ENCODE peak calls at places on chromosomes 12 and 14, in four cellular contexts. V is heart left ventricle, W is Right ventricle myocardium superior, E is posterior cingulate gyrus. D is an unnamed sample.

GRCh38 chr12:63440063-63440462 is 228.2 kb downstream of the DPY19L2 start:
- DNase-seq in V (no peak), W (no peak), E (no peak), D (no peak)

GRCh38 chr12:15899282-15899870 is 11.8 kb upstream of the DERA start:
- DNase-seq in V (no peak), W (no peak), E (no peak), D (no peak)

GRCh38 chr12:102567031-102567985 is 86.9 kb upstream of the IGF1 start:
- DNase-seq in V (no peak), W (no peak), E (no peak), D (peak; percentile 47)

GRCh38 chr14:25833341-25834121 is 764.3 kb downstream of the NOVA1 start:
- DNase-seq in V (no peak), W (no peak), E (peak; percentile 67), D (peak; percentile 3)

GRCh38 chr14:41662780-41663477 is 56.3 kb downstream of the LRFN5 start:
- DNase-seq in V (no peak), W (no peak), E (no peak), D (no peak)

GRCh38 chr12:2112401-2112800 is 59.6 kb downstream of the CACNA1C start:
- DNase-seq in V (no peak), W (no peak), E (no peak), D (no peak)

GRCh38 chr12:6724409-6724797 is 557 bp downstream of the COPS7A start:
- DNase-seq in V (no peak), W (no peak), E (no peak), D (peak; percentile 23)

GRCh38 chr12:90627180-90627896 is 327.6 kb downstream of the CCER1 start:
- DNase-seq in V (no peak), W (no peak), E (no peak), D (no peak)

GRCh38 chr14:66572836-66573235 is 64.9 kb downstream of the GPHN start:
- DNase-seq in V (no peak), W (no peak), E (no peak), D (no peak)

GRCh38 chr14:55328317-55328716 is 57.1 kb downstream of the FBXO34 start:
- DNase-seq in V (no peak), W (no peak), E (no peak), D (no peak)

GRCh38 chr14:105282098-105282725 is 18.6 kb downstream of the BRF1 start:
- DNase-seq in V (no peak), W (no peak), E (no peak), D (no peak)

GRCh38 chr12:234891-235415 is 21.0 kb upstream of the SLC6A12 start:
- DNase-seq in V (peak; percentile 7), W (no peak), E (no peak), D (no peak)

GRCh38 chr14:98997526-98998205 is 274.3 kb downstream of the BCL11B start:
- DNase-seq in V (no peak), W (no peak), E (no peak), D (no peak)

GRCh38 chr12:89192419-89192818 is 159.9 kb downstream of the DUSP6 start:
- DNase-seq in V (no peak), W (no peak), E (no peak), D (no peak)

GRCh38 chr12:62726471-62726980 is 208.4 kb downstream of the PPM1H start:
- DNase-seq in V (no peak), W (no peak), E (no peak), D (no peak)

GRCh38 chr12:53978477-53979356 is 4.0 kb upstream of the HOTAIR start:
- DNase-seq in V (no peak), W (no peak), E (no peak), D (no peak)

GRCh38 chr14:55446127-55446736 is 5.8 kb upstream of the TBPL2 start:
- DNase-seq in V (peak; percentile 50), W (no peak), E (peak; percentile 39), D (peak; percentile 49)

GRCh38 chr14:103257211-103257962 is 76.7 kb upstream of the EIF5 start:
- DNase-seq in V (no peak), W (no peak), E (no peak), D (no peak)

GRCh38 chr12:110168732-110169455 is 44.7 kb downstream of the IFT81 start:
- DNase-seq in V (no peak), W (no peak), E (no peak), D (no peak)

GRCh38 chr12:132572106-132572505 is 38.3 kb downstream of the LRCOL1 start:
- DNase-seq in V (no peak), W (no peak), E (no peak), D (no peak)

GRCh38 chr12:116015525-116015924 is 262.0 kb downstream of the MED13L start:
- DNase-seq in V (no peak), W (no peak), E (no peak), D (no peak)

GRCh38 chr14:23435540-23436326 is at the start of gene MYH7:
- DNase-seq in V (peak; percentile 82), W (peak; percentile 79), E (no peak), D (no peak)

GRCh38 chr12:57849035-57849434 is 2.5 kb upstream of the CTDSP2 start:
- DNase-seq in V (no peak), W (no peak), E (no peak), D (no peak)

GRCh38 chr14:70640938-70641547 is 673 bp upstream of the TTC9 start:
- DNase-seq in V (no peak), W (no peak), E (peak; percentile 19), D (peak; percentile 77)

GRCh38 chr14:95307402-95308041 is 12.2 kb downstream of the CLMN start:
- DNase-seq in V (no peak), W (peak; percentile 66), E (no peak), D (no peak)

GRCh38 chr12:2919249-2919648 is 28.6 kb downstream of the TULP3 start:
- DNase-seq in V (no peak), W (no peak), E (no peak), D (no peak)

GRCh38 chr12:91774471-91774921 is 371.1 kb downstream of the BTG1 start:
- DNase-seq in V (no peak), W (no peak), E (no peak), D (peak; percentile 5)

GRCh38 chr12:124681779-124682391 is 114.5 kb upstream of the NCOR2 start:
- DNase-seq in V (peak; percentile 74), W (peak; percentile 81), E (no peak), D (no peak)

GRCh38 chr14:95389471-95390011 is 69.8 kb upstream of the CLMN start:
- DNase-seq in V (peak; percentile 91), W (peak; percentile 86), E (no peak), D (no peak)

GRCh38 chr12:111180830-111181726 is 187.8 kb downstream of the PHETA1 start:
- DNase-seq in V (peak; percentile 47), W (peak; percentile 89), E (peak; percentile 56), D (no peak)

D was measured in PC-9.